ENCODE peak calls at places on chromosomes 16 and 17, in eight cellular contexts. Z is esophagus squamous epithelium, J is A549, S is stomach, A is Peyer's patch, Y is body of pancreas, P is transverse colon, I is ovary. F is an unnamed sample.

GRCh38 chr16:50296807-50297206 is 30.5 kb downstream of the ADCY7 start:
- DNase-seq in Z (no peak), J (no peak), S (no peak), A (no peak), Y (no peak), P (no peak), I (no peak), F (peak; percentile 17)

GRCh38 chr17:38980455-38981217 is 13.4 kb upstream of the FBXO47 start:
- DNase-seq in Z (no peak), J (no peak), S (no peak), A (no peak), Y (no peak), P (no peak), I (no peak), F (no peak)

GRCh38 chr16:1601031-1601430 is 10.8 kb downstream of the IFT140 start:
- DNase-seq in Z (no peak), J (no peak), S (no peak), A (no peak), Y (no peak), P (no peak), I (no peak), F (no peak)

GRCh38 chr17:42979511-42980273 is at the start of gene PTGES3L:
- DNase-seq in Z (no peak), J (peak; percentile 57), S (no peak), A (no peak), Y (peak; percentile 30), P (peak; percentile 63), I (peak; percentile 52), F (peak; percentile 73)

GRCh38 chr16:64150193-64150592 is 971.7 kb downstream of the CDH11 start:
- DNase-seq in Z (no peak), J (no peak), S (no peak), A (no peak), Y (no peak), P (no peak), I (no peak), F (no peak)

GRCh38 chr16:9845661-9846361 is 336.4 kb downstream of the GRIN2A start:
- DNase-seq in Z (no peak), J (no peak), S (no peak), A (no peak), Y (no peak), P (no peak), I (no peak), F (no peak)

GRCh38 chr17:46930083-46930482 is 7.1 kb downstream of the GOSR2 start:
- DNase-seq in Z (no peak), J (no peak), S (no peak), A (no peak), Y (no peak), P (no peak), I (no peak), F (no peak)

GRCh38 chr17:28380572-28380907 is 9.0 kb downstream of the SARM1 start:
- DNase-seq in Z (no peak), J (no peak), S (no peak), A (no peak), Y (no peak), P (no peak), I (no peak), F (no peak)

GRCh38 chr17:68709995-68710780 is 109.0 kb upstream of the FAM20A start:
- DNase-seq in Z (no peak), J (no peak), S (no peak), A (no peak), Y (no peak), P (no peak), I (no peak), F (no peak)

GRCh38 chr16:84738255-84739038 is 38.6 kb downstream of the USP10 start:
- DNase-seq in Z (no peak), J (peak; percentile 84), S (peak; percentile 82), A (peak; percentile 95), Y (peak; percentile 77), P (peak; percentile 91), I (peak; percentile 74), F (peak; percentile 76)
- H3K4me1 ChIP-seq in Z (peaks cover 51% of the 10 kb centered on the region), J (peaks cover 79% of the 10 kb centered on the region), S (peaks cover 91% of the 10 kb centered on the region), A (no peaks in the 10 kb centered on the region), Y (peaks cover 43% of the 10 kb centered on the region), P (peaks cover 24% of the 10 kb centered on the region), I (peaks cover 7% of the 10 kb centered on the region), F (peaks cover 28% of the 10 kb centered on the region)

GRCh38 chr17:6463616-6464445 is 19.6 kb downstream of the PIMREG start:
- DNase-seq in Z (no peak), J (no peak), S (no peak), A (no peak), Y (no peak), P (no peak), I (no peak), F (no peak)

GRCh38 chr17:6461792-6462524 is 17.7 kb downstream of the PIMREG start:
- DNase-seq in Z (no peak), J (no peak), S (no peak), A (no peak), Y (no peak), P (no peak), I (no peak), F (no peak)

GRCh38 chr17:6464446-6465041 is 20.3 kb downstream of the PIMREG start:
- DNase-seq in Z (no peak), J (no peak), S (no peak), A (no peak), Y (no peak), P (no peak), I (no peak), F (no peak)

GRCh38 chr17:6461246-6461645 is 17.0 kb downstream of the PIMREG start:
- DNase-seq in Z (no peak), J (no peak), S (no peak), A (no peak), Y (no peak), P (no peak), I (peak; percentile 33), F (peak; percentile 48)

DNA sequence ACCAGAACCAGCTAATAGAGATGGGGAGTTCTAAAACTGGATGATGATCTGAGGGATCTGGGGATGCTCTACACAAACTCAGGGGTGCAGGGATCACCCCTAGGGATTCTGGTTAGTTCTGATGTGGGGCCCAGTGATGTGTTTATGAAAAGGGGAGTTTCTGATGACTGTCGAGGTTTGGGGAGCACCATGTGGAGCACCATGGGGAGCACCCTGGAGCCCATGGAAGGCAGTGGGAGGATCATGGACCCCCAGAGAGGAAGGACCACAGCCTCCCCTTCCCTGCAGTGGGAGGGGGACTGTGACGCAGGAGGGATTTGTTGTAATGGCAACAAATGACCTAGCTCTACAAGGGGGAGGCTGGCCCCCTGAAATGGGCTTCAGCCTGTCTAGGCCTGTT is 18.4 kb downstream of the PIMREG start:
- DNase-seq in Z (no peak), J (no peak), S (no peak), A (no peak), Y (no peak), P (no peak), I (no peak), F (no peak)
- TF ChIP-seq POLR2A in Z (no peak), J (no peak), S (no peak), A (no peak), Y (no peak), P (no peak), I (no peak), F (no peak)

GRCh38 chr17:10130263-10130662 is 68.1 kb downstream of the GAS7 start:
- DNase-seq in Z (no peak), J (no peak), S (no peak), A (no peak), Y (no peak), P (no peak), I (no peak), F (no peak)

GRCh38 chr17:10127819-10128375 is 70.5 kb downstream of the GAS7 start:
- DNase-seq in Z (no peak), J (no peak), S (peak; percentile 42), A (peak; percentile 76), Y (peak; percentile 28), P (peak; percentile 59), I (peak; percentile 91), F (peak; percentile 90)

GRCh38 chr17:10125761-10126553 is 72.4 kb downstream of the GAS7 start:
- DNase-seq in Z (no peak), J (no peak), S (no peak), A (no peak), Y (no peak), P (no peak), I (no peak), F (no peak)

GRCh38 chr17:10123093-10123492 is 75.3 kb downstream of the GAS7 start:
- DNase-seq in Z (no peak), J (no peak), S (no peak), A (no peak), Y (no peak), P (no peak), I (no peak), F (no peak)

GRCh38 chr17:10126554-10127493 is 71.6 kb downstream of the GAS7 start:
- DNase-seq in Z (no peak), J (no peak), S (no peak), A (no peak), Y (no peak), P (no peak), I (peak; percentile 80), F (peak; percentile 49)
- H3K4me1 ChIP-seq in Z (peaks cover 9% of the 10 kb centered on the region), J (peaks cover 10% of the 10 kb centered on the region), S (peaks cover 61% of the 10 kb centered on the region), A (no peaks in the 10 kb centered on the region), Y (no peaks in the 10 kb centered on the region), P (no peaks in the 10 kb centered on the region), I (peaks cover 15% of the 10 kb centered on the region), F (peaks cover 43% of the 10 kb centered on the region)

GRCh38 chr17:45096141-45096540 is 35.0 kb downstream of the NMT1 start:
- DNase-seq in Z (no peak), J (peak; percentile 76), S (no peak), A (no peak), Y (no peak), P (no peak), I (no peak), F (no peak)

GRCh38 chr17:45090711-45091110 is 29.6 kb downstream of the NMT1 start:
- DNase-seq in Z (no peak), J (no peak), S (no peak), A (no peak), Y (no peak), P (no peak), I (no peak), F (no peak)

GRCh38 chr17:45091778-45092425 is 30.8 kb downstream of the NMT1 start:
- DNase-seq in Z (no peak), J (peak; percentile 61), S (no peak), A (no peak), Y (no peak), P (no peak), I (no peak), F (no peak)

GRCh38 chr17:45093444-45094110 is 32.5 kb downstream of the NMT1 start:
- DNase-seq in Z (no peak), J (no peak), S (no peak), A (no peak), Y (no peak), P (no peak), I (peak; percentile 73), F (no peak)

GRCh38 chr17:45092932-45093430 is 31.9 kb downstream of the NMT1 start:
- DNase-seq in Z (no peak), J (peak; percentile 99), S (peak; percentile 57), A (peak; percentile 73), Y (peak; percentile 38), P (peak; percentile 64), I (peak; percentile 82), F (peak; percentile 81)
- TF ChIP-seq POLR2A in Z (no peak), J (no peak), S (no peak), A (no peak), Y (no peak), P (no peak), I (no peak), F (no peak)

GRCh38 chr16:80408014-80408413 is 132.8 kb upstream of the DYNLRB2 start:
- DNase-seq in Z (no peak), J (no peak), S (no peak), A (no peak), Y (no peak), P (no peak), I (no peak), F (no peak)
- H3K4me1 ChIP-seq in Z (no peaks in the 10 kb centered on the region), J (no peaks in the 10 kb centered on the region), S (no peaks in the 10 kb centered on the region), A (no peaks in the 10 kb centered on the region), Y (peaks cover 10% of the 10 kb centered on the region), P (no peaks in the 10 kb centered on the region), I (no peaks in the 10 kb centered on the region), F (no peaks in the 10 kb centered on the region)